ENCODE peak calls at places on chromosome 9, in eight cellular contexts. W, V, B, C, R, F, Y and J are unnamed samples.

GRCh38 chr9:14320272-14321245 is 6.6 kb upstream of the NFIB start:
- DNase-seq in C (no peak), Y (no peak), W (peak; percentile 60), B (peak; percentile 48), R (peak; percentile 97), V (peak; percentile 72), F (peak; percentile 82), J (no peak)

GRCh38 chr9:136943291-136944093 is 1.0 kb downstream of the FBXW5 start:
- DNase-seq in B (no peak), R (peak; percentile 35), F (no peak), Y (no peak), W (no peak), C (no peak), V (peak; percentile 46), J (no peak)

GRCh38 chr9:91900057-91900816 is 49.8 kb downstream of the ROR2 start:
- DNase-seq in C (no peak), R (peak; percentile 45), Y (no peak), B (no peak), W (no peak), V (peak; percentile 64), F (no peak), J (no peak)

GRCh38 chr9:133100518-133101355 is 20.3 kb downstream of the RALGDS start:
- DNase-seq in V (no peak), R (no peak), B (no peak), F (no peak), W (no peak), C (no peak), Y (no peak), J (no peak)

GRCh38 chr9:21801683-21802417 is 586 bp upstream of the MTAP start:
- DNase-seq in W (no peak), F (peak; percentile 67), B (no peak), V (peak; percentile 59), C (peak; percentile 89), R (peak; percentile 90), Y (peak; percentile 95), J (no peak)

GRCh38 chr9:138043411-138044345 is 166.1 kb downstream of the CACNA1B start:
- DNase-seq in R (no peak), V (no peak), F (no peak), W (no peak), Y (no peak), B (no peak), C (peak; percentile 11), J (no peak)

GRCh38 chr9:137793196-137793841 is 84.3 kb upstream of the CACNA1B start:
- DNase-seq in F (no peak), B (no peak), Y (no peak), R (no peak), C (no peak), V (no peak), W (no peak), J (no peak)

GRCh38 chr9:33164138-33164809 is 2.9 kb downstream of the B4GALT1 start:
- DNase-seq in R (peak; percentile 66), F (no peak), B (no peak), Y (no peak), V (no peak), W (no peak), C (no peak), J (no peak)

GRCh38 chr9:123607987-123608565 is 252.1 kb downstream of the CRB2 start:
- DNase-seq in R (no peak), B (no peak), Y (no peak), F (no peak), C (no peak), W (no peak), V (no peak), J (no peak)

GRCh38 chr9:118331622-118332045 is 627.4 kb downstream of the TLR4 start:
- DNase-seq in B (no peak), V (no peak), F (peak; percentile 17), Y (no peak), W (no peak), C (no peak), R (peak; percentile 0), J (no peak)

GRCh38 chr9:36426945-36427344 is 26.9 kb upstream of the RNF38 start:
- DNase-seq in R (peak; percentile 40), V (peak; percentile 10), W (no peak), B (no peak), C (no peak), Y (no peak), F (no peak), J (no peak)

GRCh38 chr9:133457233-133457632 is 2.5 kb upstream of the CACFD1 start:
- DNase-seq in W (no peak), R (no peak), F (no peak), Y (no peak), C (no peak), V (no peak), B (no peak), J (no peak)

GRCh38 chr9:126690431-126691051 is 76.8 kb downstream of the LMX1B start:
- DNase-seq in F (no peak), C (no peak), Y (peak; percentile 27), W (peak; percentile 18), R (peak; percentile 29), V (peak; percentile 29), B (peak; percentile 64), J (peak; percentile 20)

GRCh38 chr9:87233916-87234455 is 263.7 kb upstream of the DAPK1 start:
- DNase-seq in B (no peak), W (no peak), R (no peak), C (no peak), V (no peak), F (no peak), Y (no peak), J (no peak)

GRCh38 chr9:2125909-2126308 is 110.8 kb downstream of the SMARCA2 start:
- DNase-seq in R (peak; percentile 37), Y (no peak), B (no peak), V (no peak), C (no peak), W (no peak), F (no peak), J (no peak)

GRCh38 chr9:99213197-99213596 is 8.5 kb downstream of the ALG2 start:
- DNase-seq in Y (no peak), C (no peak), W (no peak), B (no peak), R (no peak), F (no peak), V (no peak), J (no peak)

GRCh38 chr9:79572032-79572890 is 496 bp downstream of the TLE4 start:
- DNase-seq in Y (peak; percentile 23), B (peak; percentile 17), R (peak; percentile 64), W (peak; percentile 33), C (peak; percentile 40), V (peak; percentile 51), F (no peak), J (peak; percentile 17)

GRCh38 chr9:83154087-83154736 is 91.3 kb upstream of the RASEF start:
- DNase-seq in R (peak; percentile 3), C (no peak), Y (no peak), B (no peak), F (peak; percentile 1), V (no peak), W (no peak), J (no peak)

GRCh38 chr9:126516936-126517750 is 96.6 kb upstream of the LMX1B start:
- DNase-seq in F (peak; percentile 67), W (peak; percentile 50), C (peak; percentile 40), B (peak; percentile 81), V (peak; percentile 35), Y (no peak), R (peak; percentile 86), J (no peak)

GRCh38 chr9:18675345-18675744 is 201.4 kb downstream of the ADAMTSL1 start:
- DNase-seq in F (no peak), V (peak; percentile 3), W (no peak), C (no peak), B (no peak), Y (no peak), R (peak; percentile 34), J (no peak)

GRCh38 chr9:36101916-36102741 is 34.4 kb upstream of the GLIPR2 start:
- DNase-seq in F (peak; percentile 99), B (no peak), Y (peak; percentile 41), C (no peak), V (peak; percentile 21), W (no peak), R (peak; percentile 97), J (no peak)

GRCh38 chr9:78866228-78867132 is 569.6 kb downstream of the PSAT1 start:
- DNase-seq in F (peak; percentile 92), B (no peak), W (no peak), R (peak; percentile 86), V (peak; percentile 33), C (no peak), Y (no peak), J (no peak)

GRCh38 chr9:26565131-26565530 is 327.5 kb downstream of the CAAP1 start:
- DNase-seq in R (no peak), B (no peak), C (no peak), F (no peak), Y (no peak), V (no peak), W (no peak), J (no peak)